ENCODE peak calls at places on chromosomes 6 and 20, in nine cellular contexts. One of them, this sample, is unnamed. For H3K36me3, the result is how much of the 10 kb centered on the place peaks cover.

GRCh38 chr6:41723178-41723935 is 12.1 kb downstream of the TFEB start:
- DNase-seq in brain microvascular endothelial cell: peak
- DNase-seq in neuronal stem cell: no peak
- DNase-seq in PC-9: peak
- DNase-seq in tibial nerve: peak
- DNase-seq in lower lobe of right lung: peak
- DNase-seq in OCI-LY7: peak
- DNase-seq in uterus: peak
- DNase-seq in fibroblast of lung: peak
- DNase-seq in this sample: peak

GRCh38 chr20:11302436-11302835 is 615.3 kb upstream of the BTBD3 start:
- DNase-seq in tibial nerve: no peak
- DNase-seq in lower lobe of right lung: no peak
- DNase-seq in uterus: no peak
- DNase-seq in fibroblast of lung: peak
- DNase-seq in brain microvascular endothelial cell: no peak
- DNase-seq in neuronal stem cell: no peak
- DNase-seq in PC-9: no peak
- DNase-seq in OCI-LY7: no peak
- DNase-seq in this sample: peak

GRCh38 chr20:38222923-38223742 is 37.4 kb downstream of the KIAA1755 start:
- DNase-seq in lower lobe of right lung: no peak
- DNase-seq in tibial nerve: no peak
- DNase-seq in OCI-LY7: no peak
- DNase-seq in fibroblast of lung: no peak
- DNase-seq in brain microvascular endothelial cell: no peak
- DNase-seq in neuronal stem cell: no peak
- DNase-seq in PC-9: no peak
- DNase-seq in uterus: no peak
- DNase-seq in this sample: no peak

GRCh38 chr6:167985911-167986595 is 11.4 kb upstream of the KIF25 start:
- DNase-seq in OCI-LY7: no peak
- DNase-seq in PC-9: no peak
- DNase-seq in tibial nerve: no peak
- DNase-seq in uterus: no peak
- DNase-seq in neuronal stem cell: no peak
- DNase-seq in lower lobe of right lung: no peak
- DNase-seq in fibroblast of lung: no peak
- DNase-seq in brain microvascular endothelial cell: no peak
- DNase-seq in this sample: no peak

GRCh38 chr20:58987790-58988564 is 6.9 kb downstream of the NELFCD start:
- DNase-seq in fibroblast of lung: no peak
- DNase-seq in lower lobe of right lung: no peak
- DNase-seq in OCI-LY7: no peak
- DNase-seq in neuronal stem cell: no peak
- DNase-seq in uterus: no peak
- DNase-seq in brain microvascular endothelial cell: no peak
- DNase-seq in tibial nerve: no peak
- DNase-seq in PC-9: no peak
- DNase-seq in this sample: no peak

GRCh38 chr20:2558581-2559301 is 22.4 kb downstream of the TMC2 start:
- DNase-seq in uterus: peak
- DNase-seq in tibial nerve: no peak
- DNase-seq in OCI-LY7: no peak
- DNase-seq in neuronal stem cell: no peak
- DNase-seq in brain microvascular endothelial cell: no peak
- DNase-seq in PC-9: no peak
- DNase-seq in lower lobe of right lung: no peak
- DNase-seq in fibroblast of lung: no peak
- DNase-seq in this sample: no peak

GRCh38 chr20:40868568-40869223 is 159.9 kb upstream of the TOP1 start:
- DNase-seq in brain microvascular endothelial cell: peak
- DNase-seq in OCI-LY7: no peak
- DNase-seq in PC-9: no peak
- DNase-seq in tibial nerve: no peak
- DNase-seq in fibroblast of lung: peak
- DNase-seq in lower lobe of right lung: no peak
- DNase-seq in uterus: peak
- DNase-seq in neuronal stem cell: no peak
- DNase-seq in this sample: peak

GRCh38 chr20:53827996-53828672 is 234.5 kb upstream of the ZNF217 start:
- DNase-seq in tibial nerve: no peak
- DNase-seq in OCI-LY7: no peak
- DNase-seq in PC-9: peak
- DNase-seq in lower lobe of right lung: no peak
- DNase-seq in brain microvascular endothelial cell: peak
- DNase-seq in neuronal stem cell: no peak
- DNase-seq in fibroblast of lung: peak
- DNase-seq in uterus: peak
- DNase-seq in this sample: peak

GRCh38 chr20:17860306-17861197 is 108.0 kb downstream of the SNX5 start:
- DNase-seq in neuronal stem cell: no peak
- DNase-seq in OCI-LY7: no peak
- DNase-seq in brain microvascular endothelial cell: no peak
- DNase-seq in tibial nerve: no peak
- DNase-seq in uterus: no peak
- DNase-seq in fibroblast of lung: no peak
- DNase-seq in PC-9: no peak
- DNase-seq in lower lobe of right lung: no peak
- DNase-seq in this sample: no peak

GRCh38 chr20:17859002-17859615 is 109.5 kb downstream of the SNX5 start:
- DNase-seq in neuronal stem cell: no peak
- DNase-seq in PC-9: no peak
- DNase-seq in fibroblast of lung: no peak
- DNase-seq in OCI-LY7: peak
- DNase-seq in uterus: no peak
- DNase-seq in brain microvascular endothelial cell: no peak
- DNase-seq in lower lobe of right lung: no peak
- DNase-seq in tibial nerve: no peak
- DNase-seq in this sample: no peak

GRCh38 chr20:17857639-17858449 is 110.8 kb downstream of the SNX5 start:
- DNase-seq in tibial nerve: no peak
- DNase-seq in fibroblast of lung: no peak
- DNase-seq in PC-9: no peak
- DNase-seq in uterus: no peak
- DNase-seq in neuronal stem cell: no peak
- DNase-seq in lower lobe of right lung: no peak
- DNase-seq in brain microvascular endothelial cell: no peak
- DNase-seq in OCI-LY7: no peak
- DNase-seq in this sample: no peak

GRCh38 chr20:17858450-17859001 is 110.1 kb downstream of the SNX5 start:
- DNase-seq in tibial nerve: no peak
- DNase-seq in uterus: no peak
- DNase-seq in fibroblast of lung: no peak
- DNase-seq in brain microvascular endothelial cell: no peak
- DNase-seq in lower lobe of right lung: no peak
- DNase-seq in PC-9: no peak
- DNase-seq in OCI-LY7: no peak
- DNase-seq in neuronal stem cell: no peak
- DNase-seq in this sample: no peak

GRCh38 chr20:17859616-17860232 is 108.9 kb downstream of the SNX5 start:
- DNase-seq in PC-9: no peak
- DNase-seq in fibroblast of lung: no peak
- DNase-seq in uterus: no peak
- DNase-seq in OCI-LY7: no peak
- DNase-seq in tibial nerve: no peak
- DNase-seq in brain microvascular endothelial cell: no peak
- DNase-seq in lower lobe of right lung: no peak
- DNase-seq in neuronal stem cell: no peak
- DNase-seq in this sample: no peak
- H3K36me3 ChIP-seq in PC-9: under half
- H3K36me3 ChIP-seq in fibroblast of lung: under half
- H3K36me3 ChIP-seq in uterus: under half
- H3K36me3 ChIP-seq in OCI-LY7: under half
- H3K36me3 ChIP-seq in tibial nerve: under half
- H3K36me3 ChIP-seq in brain microvascular endothelial cell: under half
- H3K36me3 ChIP-seq in lower lobe of right lung: under half
- H3K36me3 ChIP-seq in neuronal stem cell: under half
- H3K36me3 ChIP-seq in this sample: under half

GRCh38 chr20:45301824-45302251 is 4.8 kb upstream of the RBPJL start:
- DNase-seq in OCI-LY7: no peak
- DNase-seq in uterus: no peak
- DNase-seq in tibial nerve: no peak
- DNase-seq in fibroblast of lung: no peak
- DNase-seq in PC-9: no peak
- DNase-seq in neuronal stem cell: no peak
- DNase-seq in brain microvascular endothelial cell: no peak
- DNase-seq in lower lobe of right lung: no peak
- DNase-seq in this sample: no peak

GRCh38 chr20:45300961-45301360 is 5.7 kb upstream of the RBPJL start:
- DNase-seq in uterus: no peak
- DNase-seq in PC-9: peak
- DNase-seq in tibial nerve: no peak
- DNase-seq in neuronal stem cell: no peak
- DNase-seq in fibroblast of lung: no peak
- DNase-seq in OCI-LY7: peak
- DNase-seq in brain microvascular endothelial cell: peak
- DNase-seq in lower lobe of right lung: no peak
- DNase-seq in this sample: peak

GRCh38 chr20:45294659-45295058 is 12.0 kb upstream of the RBPJL start:
- DNase-seq in lower lobe of right lung: no peak
- DNase-seq in neuronal stem cell: no peak
- DNase-seq in uterus: no peak
- DNase-seq in OCI-LY7: no peak
- DNase-seq in PC-9: no peak
- DNase-seq in fibroblast of lung: no peak
- DNase-seq in brain microvascular endothelial cell: no peak
- DNase-seq in tibial nerve: no peak
- DNase-seq in this sample: no peak

GRCh38 chr20:45299786-45300185 is 6.9 kb upstream of the RBPJL start:
- DNase-seq in fibroblast of lung: no peak
- DNase-seq in tibial nerve: no peak
- DNase-seq in brain microvascular endothelial cell: no peak
- DNase-seq in neuronal stem cell: no peak
- DNase-seq in uterus: no peak
- DNase-seq in PC-9: no peak
- DNase-seq in lower lobe of right lung: no peak
- DNase-seq in OCI-LY7: no peak
- DNase-seq in this sample: no peak

DNA sequence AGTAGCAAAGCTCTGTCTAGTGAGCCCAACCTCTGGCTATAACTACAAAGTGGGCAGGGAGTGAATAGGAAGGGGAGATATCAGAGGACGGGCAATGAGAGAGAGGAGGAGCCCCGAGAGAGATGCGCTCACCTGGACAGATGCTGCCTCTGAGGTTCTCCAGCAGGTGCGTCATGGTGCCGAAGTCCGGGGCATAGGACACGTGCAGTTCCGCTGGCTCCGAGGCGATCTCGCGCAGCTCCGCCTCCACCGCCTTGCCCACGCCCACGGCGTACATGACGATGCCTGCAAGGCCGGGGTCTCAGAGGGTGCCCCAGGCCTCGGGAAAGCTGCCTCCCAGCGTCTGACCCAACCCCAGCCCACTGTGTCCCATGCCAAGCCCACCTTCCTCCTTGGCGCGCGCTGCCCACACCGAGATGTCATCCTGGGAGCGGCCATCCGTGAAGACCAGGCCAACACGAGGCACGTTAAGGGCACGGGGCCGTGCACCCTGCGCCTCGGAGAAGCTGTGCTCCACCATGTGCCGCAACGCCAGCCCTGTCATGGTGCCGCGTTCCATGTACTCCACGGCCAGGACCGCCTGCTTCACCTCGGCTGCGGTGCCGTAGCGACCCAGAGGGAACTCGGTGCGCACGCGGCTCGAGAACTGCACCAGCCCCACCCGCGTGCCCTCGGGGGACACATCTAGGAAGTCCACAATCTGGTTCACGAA is 8.7 kb upstream of the RBPJL start:
- DNase-seq in fibroblast of lung: no peak
- DNase-seq in OCI-LY7: no peak
- DNase-seq in neuronal stem cell: no peak
- DNase-seq in PC-9: no peak
- DNase-seq in brain microvascular endothelial cell: no peak
- DNase-seq in tibial nerve: no peak
- DNase-seq in lower lobe of right lung: no peak
- DNase-seq in uterus: no peak
- DNase-seq in this sample: no peak
- H3K36me3 ChIP-seq in fibroblast of lung: under half
- H3K36me3 ChIP-seq in OCI-LY7: under half
- H3K36me3 ChIP-seq in neuronal stem cell: under half
- H3K36me3 ChIP-seq in PC-9: under half
- H3K36me3 ChIP-seq in brain microvascular endothelial cell: under half
- H3K36me3 ChIP-seq in tibial nerve: under half
- H3K36me3 ChIP-seq in lower lobe of right lung: under half
- H3K36me3 ChIP-seq in uterus: under half
- H3K36me3 ChIP-seq in this sample: under half

GRCh38 chr20:62196286-62196685 is 13.5 kb downstream of the MTG2 start:
- DNase-seq in uterus: no peak
- DNase-seq in tibial nerve: no peak
- DNase-seq in OCI-LY7: no peak
- DNase-seq in PC-9: no peak
- DNase-seq in fibroblast of lung: no peak
- DNase-seq in lower lobe of right lung: peak
- DNase-seq in neuronal stem cell: no peak
- DNase-seq in brain microvascular endothelial cell: no peak
- DNase-seq in this sample: no peak
- H3K36me3 ChIP-seq in uterus: under half
- H3K36me3 ChIP-seq in tibial nerve: under half
- H3K36me3 ChIP-seq in OCI-LY7: half or more
- H3K36me3 ChIP-seq in PC-9: under half
- H3K36me3 ChIP-seq in fibroblast of lung: under half
- H3K36me3 ChIP-seq in lower lobe of right lung: half or more
- H3K36me3 ChIP-seq in neuronal stem cell: half or more
- H3K36me3 ChIP-seq in brain microvascular endothelial cell: under half
- H3K36me3 ChIP-seq in this sample: under half

GRCh38 chr20:62983210-62983609 is 23.6 kb downstream of the BHLHE23 start:
- DNase-seq in neuronal stem cell: no peak
- DNase-seq in uterus: no peak
- DNase-seq in tibial nerve: no peak
- DNase-seq in brain microvascular endothelial cell: no peak
- DNase-seq in PC-9: no peak
- DNase-seq in fibroblast of lung: no peak
- DNase-seq in lower lobe of right lung: no peak
- DNase-seq in OCI-LY7: no peak
- DNase-seq in this sample: no peak

GRCh38 chr20:62986257-62986807 is 20.4 kb downstream of the BHLHE23 start:
- DNase-seq in brain microvascular endothelial cell: no peak
- DNase-seq in uterus: no peak
- DNase-seq in neuronal stem cell: no peak
- DNase-seq in lower lobe of right lung: no peak
- DNase-seq in OCI-LY7: no peak
- DNase-seq in PC-9: no peak
- DNase-seq in fibroblast of lung: no peak
- DNase-seq in tibial nerve: no peak
- DNase-seq in this sample: no peak

GRCh38 chr20:62982124-62983075 is 24.4 kb downstream of the BHLHE23 start:
- DNase-seq in uterus: no peak
- DNase-seq in brain microvascular endothelial cell: no peak
- DNase-seq in PC-9: no peak
- DNase-seq in neuronal stem cell: no peak
- DNase-seq in tibial nerve: no peak
- DNase-seq in lower lobe of right lung: no peak
- DNase-seq in fibroblast of lung: no peak
- DNase-seq in OCI-LY7: no peak
- DNase-seq in this sample: no peak

GRCh38 chr20:62985089-62985778 is 21.5 kb downstream of the BHLHE23 start:
- DNase-seq in brain microvascular endothelial cell: no peak
- DNase-seq in tibial nerve: no peak
- DNase-seq in lower lobe of right lung: no peak
- DNase-seq in PC-9: no peak
- DNase-seq in neuronal stem cell: no peak
- DNase-seq in OCI-LY7: no peak
- DNase-seq in fibroblast of lung: no peak
- DNase-seq in uterus: no peak
- DNase-seq in this sample: no peak

GRCh38 chr20:62984666-62985065 is 22.1 kb downstream of the BHLHE23 start:
- DNase-seq in uterus: no peak
- DNase-seq in lower lobe of right lung: no peak
- DNase-seq in fibroblast of lung: no peak
- DNase-seq in OCI-LY7: no peak
- DNase-seq in neuronal stem cell: no peak
- DNase-seq in brain microvascular endothelial cell: no peak
- DNase-seq in PC-9: no peak
- DNase-seq in tibial nerve: no peak
- DNase-seq in this sample: no peak
- H3K36me3 ChIP-seq in uterus: under half
- H3K36me3 ChIP-seq in lower lobe of right lung: under half
- H3K36me3 ChIP-seq in fibroblast of lung: under half
- H3K36me3 ChIP-seq in OCI-LY7: under half
- H3K36me3 ChIP-seq in neuronal stem cell: under half
- H3K36me3 ChIP-seq in brain microvascular endothelial cell: under half
- H3K36me3 ChIP-seq in PC-9: under half
- H3K36me3 ChIP-seq in tibial nerve: under half
- H3K36me3 ChIP-seq in this sample: under half

This sample was measured in SJSA1.